ENCODE peak calls at places on chromosomes 11 and 22, in four cellular contexts. S is astrocyte of the spinal cord, Q is GM12865, R is endothelial cell. G is an unnamed sample.

GRCh38 chr11:7467652-7468051 is 17.7 kb upstream of the OLFML1 start:
- DNase-seq in Q (peak), S (no peak), R (no peak), G (no peak)

GRCh38 chr11:119359365-119360229 is 13.1 kb upstream of the MFRP start:
- DNase-seq in Q (no peak), R (no peak), S (no peak), G (no peak)

GRCh38 chr22:42951093-42951710 is 63.7 kb downstream of the PACSIN2 start:
- DNase-seq in Q (no peak), R (no peak), S (no peak), G (no peak)

GRCh38 chr11:109756951-109757350 is 335.0 kb downstream of the C11orf87 start:
- DNase-seq in Q (no peak), R (no peak), S (no peak), G (no peak)

GRCh38 chr11:124752471-124753100 is 531 bp upstream of the VSIG2 start:
- DNase-seq in R (no peak), S (no peak), Q (no peak), G (no peak)

GRCh38 chr11:116694815-116695590 is 77.8 kb downstream of the BUD13 start:
- DNase-seq in Q (no peak), S (no peak), R (no peak), G (no peak)

GRCh38 chr11:34916810-34917780 is 677 bp downstream of the PDHX start:
- DNase-seq in S (no peak), Q (no peak), R (no peak), G (no peak)

GRCh38 chr22:46463435-46464227 is 73.8 kb downstream of the CELSR1 start:
- DNase-seq in Q (no peak), S (no peak), R (no peak), G (no peak)

GRCh38 chr11:78253797-78254196 is 65.1 kb downstream of the USP35 start:
- DNase-seq in S (peak), R (no peak), Q (no peak), G (no peak)

DNA sequence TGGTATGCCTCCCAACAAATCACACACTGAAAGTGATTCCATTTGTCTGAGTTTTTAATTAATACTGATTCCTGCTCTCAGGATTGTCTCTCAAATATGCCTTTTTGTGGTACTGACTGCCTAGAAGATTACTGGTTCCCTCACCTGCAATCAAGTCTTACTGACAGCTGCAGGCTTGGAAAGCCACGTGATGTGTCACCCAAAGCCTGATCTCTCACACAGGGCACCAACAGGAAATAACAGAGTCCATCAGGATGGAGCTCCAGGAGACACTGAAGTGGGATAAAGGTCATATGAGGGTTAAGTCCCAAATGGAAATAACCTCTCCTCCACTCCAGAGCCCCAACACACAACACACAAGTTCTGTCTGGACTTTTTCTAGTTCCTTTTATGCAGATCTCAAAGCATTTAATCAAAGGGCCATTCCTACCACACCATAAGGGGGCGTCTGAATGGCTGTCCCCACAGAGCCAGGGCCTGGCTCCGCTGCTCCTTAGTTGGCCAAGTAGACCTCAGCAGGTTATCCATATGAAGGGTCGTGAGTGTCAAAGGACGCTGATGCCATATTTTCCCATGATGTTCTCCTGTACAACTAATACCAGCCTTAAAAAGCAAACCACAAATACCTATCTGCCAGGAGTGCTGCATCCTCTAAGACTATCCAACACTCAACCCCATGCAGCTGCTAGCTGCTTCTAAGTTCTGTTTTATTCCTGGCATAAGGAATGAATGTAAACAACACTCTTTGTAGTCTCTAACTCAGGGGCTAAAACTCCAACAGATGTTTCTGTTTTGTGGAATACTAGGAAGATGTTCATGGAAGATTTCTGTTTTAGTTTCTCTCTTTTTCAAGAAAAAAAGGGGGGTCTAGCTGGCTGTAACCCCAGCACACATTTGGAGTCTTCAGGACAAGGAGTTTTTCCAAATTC is 13.0 kb downstream of the SCUBE2 start:
- DNase-seq in S (no peak), Q (no peak), R (no peak), G (no peak)
- TF ChIP-seq CTCF in S (no peak), Q (no peak), R (no peak), G (no peak)

GRCh38 chr11:3169952-3170755 is 5.0 kb upstream of the OSBPL5 start:
- DNase-seq in S (no peak), R (no peak), Q (no peak), G (no peak)
- TF ChIP-seq CTCF in S (no peak), R (no peak), Q (no peak), G (no peak)

DNA sequence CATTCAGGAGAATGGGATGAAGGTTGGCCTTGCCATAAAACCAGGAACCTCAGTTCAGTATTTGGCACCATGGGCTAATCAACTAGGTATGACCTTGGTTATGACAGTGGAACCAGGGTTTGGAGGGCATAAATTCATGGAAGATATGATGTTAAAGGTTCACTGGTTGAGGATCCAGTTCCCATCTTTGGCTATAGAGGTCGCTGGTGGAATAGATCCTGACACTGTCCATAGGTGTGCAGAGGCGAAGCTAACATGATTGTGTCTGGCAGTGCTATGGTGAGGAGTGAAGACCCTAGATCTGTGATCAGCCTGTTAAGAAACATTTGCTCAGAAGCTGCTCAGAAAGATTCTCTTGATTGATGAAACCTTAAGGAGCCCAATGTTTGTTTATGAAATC is 5.7 kb downstream of the NF2 start:
- DNase-seq in Q (no peak), R (peak), S (no peak), G (no peak)
- TF ChIP-seq CTCF in Q (no peak), R (peak), S (peak), G (no peak)

GRCh38 chr11:27807594-27807993 is 107.3 kb upstream of the BDNF start:
- DNase-seq in S (no peak), Q (no peak), R (no peak), G (no peak)

GRCh38 chr11:27806122-27806521 is 105.9 kb upstream of the BDNF start:
- DNase-seq in R (no peak), S (no peak), Q (no peak), G (no peak)
- TF ChIP-seq CTCF in R (no peak), S (no peak), Q (no peak), G (no peak)

GRCh38 chr11:69661413-69661715 is 13.8 kb downstream of the LTO1 start:
- DNase-seq in R (no peak), Q (no peak), S (no peak), G (no peak)

GRCh38 chr11:69664103-69664775 is 10.9 kb downstream of the LTO1 start:
- DNase-seq in S (no peak), Q (no peak), R (no peak), G (no peak)

GRCh38 chr11:69662806-69663205 is 12.3 kb downstream of the LTO1 start:
- DNase-seq in R (no peak), S (no peak), Q (no peak), G (no peak)

GRCh38 chr11:69663326-69663725 is 11.8 kb downstream of the LTO1 start:
- DNase-seq in S (no peak), Q (no peak), R (no peak), G (no peak)

GRCh38 chr11:69662021-69662698 is 13.0 kb downstream of the LTO1 start:
- DNase-seq in Q (no peak), R (no peak), S (no peak), G (no peak)
- TF ChIP-seq CTCF in Q (no peak), R (peak), S (peak), G (peak)

GRCh38 chr11:68506908-68507307 is 46.4 kb downstream of the PPP6R3 start:
- DNase-seq in R (no peak), S (no peak), Q (no peak), G (no peak)
- TF ChIP-seq CTCF in R (no peak), S (no peak), Q (no peak), G (no peak)

GRCh38 chr11:101620026-101620425 is 36.2 kb upstream of the TRPC6 start:
- DNase-seq in S (no peak), R (no peak), Q (no peak), G (no peak)
- TF ChIP-seq CTCF in S (no peak), R (no peak), Q (no peak), G (no peak)

GRCh38 chr11:126164781-126165180 is 46.7 kb downstream of the RPUSD4 start:
- DNase-seq in S (no peak), R (no peak), Q (no peak), G (no peak)
- TF ChIP-seq CTCF in S (no peak), R (no peak), Q (no peak), G (no peak)

GRCh38 chr22:40572976-40573375 is 63.5 kb downstream of the MRTFA start:
- DNase-seq in R (no peak), S (no peak), Q (no peak), G (no peak)

GRCh38 chr22:40571887-40572286 is 64.6 kb downstream of the MRTFA start:
- DNase-seq in S (no peak), Q (no peak), R (no peak), G (no peak)

GRCh38 chr22:40567626-40568328 is 68.7 kb downstream of the MRTFA start:
- DNase-seq in Q (no peak), S (no peak), R (no peak), G (no peak)

GRCh38 chr22:40567106-40567505 is 69.4 kb downstream of the MRTFA start:
- DNase-seq in Q (no peak), S (peak), R (no peak), G (no peak)
- TF ChIP-seq CTCF in Q (no peak), S (no peak), R (no peak), G (no peak)

G was measured in Calu3.